ENCODE peak calls at places on chromosomes 3 and 15, in eight cellular contexts. O is tibial artery, A is ovary, X is GM12864, R is WTC11, G is transverse colon, I is Calu3, S is AG04450. M is an unnamed sample.

GRCh38 chr15:62591842-62592838 is 427.1 kb upstream of the C2CD4B start:
- DNase-seq in A (no peak), I (no peak), R (no peak), G (no peak), O (no peak), X (no peak), S (no peak), M (no peak)

GRCh38 chr15:77030928-77031375 is 36.0 kb downstream of the PSTPIP1 start:
- DNase-seq in A (no peak), X (no peak), G (peak; percentile 7), S (no peak), R (peak; percentile 8), O (no peak), I (no peak), M (no peak)

GRCh38 chr3:125120370-125121122 is 64.7 kb upstream of the HEG1 start:
- DNase-seq in X (no peak), A (no peak), O (no peak), S (no peak), I (no peak), G (no peak), R (peak; percentile 79), M (no peak)

GRCh38 chr15:77816983-77817382 is 184.3 kb upstream of the LINGO1 start:
- DNase-seq in O (no peak), S (no peak), G (no peak), R (peak; percentile 34), X (no peak), A (no peak), I (no peak), M (no peak)

GRCh38 chr3:16897254-16897926 is 12.6 kb downstream of the PLCL2 start:
- DNase-seq in X (no peak), A (peak; percentile 30), I (no peak), O (no peak), G (peak; percentile 78), S (no peak), R (no peak), M (peak; percentile 86)

GRCh38 chr3:69385723-69386483 is at the start of gene FRMD4B:
- DNase-seq in S (no peak), A (peak; percentile 60), X (no peak), R (peak; percentile 56), G (peak; percentile 65), O (peak; percentile 70), I (peak; percentile 81), M (peak; percentile 48)

GRCh38 chr3:194658477-194659242 is 13.3 kb downstream of the LSG1 start:
- DNase-seq in I (no peak), G (no peak), A (no peak), O (no peak), S (no peak), R (no peak), X (no peak), M (no peak)

GRCh38 chr3:102136183-102136582 is 286.9 kb downstream of the NFKBIZ start:
- DNase-seq in A (no peak), O (no peak), X (no peak), G (no peak), I (no peak), S (no peak), R (no peak), M (no peak)

GRCh38 chr3:135161425-135161824 is 366.4 kb downstream of the EPHB1 start:
- DNase-seq in S (no peak), R (no peak), I (no peak), A (no peak), G (no peak), X (no peak), O (no peak), M (no peak)

GRCh38 chr3:181880339-181880738 is 168.6 kb downstream of the SOX2 start:
- DNase-seq in A (no peak), I (no peak), S (no peak), X (no peak), R (no peak), G (no peak), O (no peak), M (no peak)

GRCh38 chr15:66698971-66699370 is 3.1 kb upstream of the SMAD6 start:
- DNase-seq in X (no peak), I (no peak), G (no peak), A (no peak), S (no peak), O (no peak), R (no peak), M (no peak)

GRCh38 chr15:66700802-66701421 is 1.1 kb upstream of the SMAD6 start:
- DNase-seq in S (peak; percentile 84), A (peak; percentile 97), X (no peak), G (peak; percentile 97), R (peak; percentile 93), I (peak; percentile 99), O (peak; percentile 96), M (peak; percentile 92)

GRCh38 chr15:66696770-66697169 is 5.3 kb upstream of the SMAD6 start:
- DNase-seq in R (no peak), A (no peak), I (no peak), O (no peak), X (no peak), S (no peak), G (no peak), M (no peak)

GRCh38 chr15:66700412-66700801 is 1.6 kb upstream of the SMAD6 start:
- DNase-seq in S (no peak), I (no peak), O (no peak), X (no peak), G (no peak), A (no peak), R (no peak), M (peak; percentile 21)

GRCh38 chr15:66698318-66698961 is 3.6 kb upstream of the SMAD6 start:
- DNase-seq in G (peak; percentile 76), X (no peak), S (no peak), A (peak; percentile 62), O (peak; percentile 71), I (peak; percentile 80), R (peak; percentile 80), M (peak; percentile 35)
- TF ChIP-seq CTCF in G (peak; percentile 74), X (peak; percentile 70), S (peak; percentile 88), A (peak; percentile 47), O (peak; percentile 80), I (peak; percentile 78), R (no peak), M (peak; percentile 46)

DNA sequence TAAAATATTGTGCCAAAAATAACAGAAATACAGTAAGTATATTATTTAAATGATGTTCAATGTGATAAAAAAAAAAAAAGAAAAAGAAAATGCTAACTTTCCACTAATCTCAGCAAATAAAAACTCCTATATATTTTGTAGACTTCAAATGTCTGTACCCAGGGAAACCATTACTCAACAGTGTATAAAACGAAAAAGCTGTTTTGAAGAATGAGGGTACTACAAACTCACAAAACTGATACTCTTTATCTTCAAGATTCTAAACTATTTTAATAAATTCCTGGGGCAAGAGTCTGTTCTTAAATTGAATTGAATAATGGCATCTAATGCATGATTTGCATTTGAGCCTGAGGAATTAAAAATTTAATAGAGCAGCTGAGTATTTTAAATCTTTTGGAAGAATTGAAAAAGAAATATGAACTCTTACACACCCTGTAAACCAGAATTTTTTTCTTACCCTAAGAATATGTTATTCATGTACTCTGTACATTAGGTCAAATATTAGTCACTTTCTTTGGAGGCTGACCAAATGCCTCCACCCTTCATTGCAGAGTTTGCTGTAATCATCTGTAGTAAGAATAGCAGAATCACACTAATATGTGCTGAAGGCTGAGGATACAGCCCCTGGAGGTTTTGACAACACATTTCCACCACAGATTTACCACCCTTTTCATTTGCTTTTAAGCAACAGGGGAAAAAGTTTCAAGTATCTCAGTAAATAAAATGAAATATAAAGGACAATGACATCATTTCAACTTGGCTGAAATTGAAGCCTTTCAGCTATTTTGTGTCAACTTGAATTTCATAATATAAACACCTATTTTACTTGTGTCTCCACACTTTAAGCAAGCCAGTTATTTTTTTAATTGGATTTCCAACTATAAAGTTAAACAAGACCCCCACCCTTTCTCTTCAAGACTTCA is 79.7 kb downstream of the FBN1 start:
- DNase-seq in I (no peak), A (no peak), G (no peak), X (no peak), R (no peak), S (no peak), O (no peak), M (no peak)
- TF ChIP-seq CTCF in I (no peak), A (no peak), G (no peak), X (no peak), R (no peak), S (peak; percentile 8), O (no peak), M (no peak)

DNA sequence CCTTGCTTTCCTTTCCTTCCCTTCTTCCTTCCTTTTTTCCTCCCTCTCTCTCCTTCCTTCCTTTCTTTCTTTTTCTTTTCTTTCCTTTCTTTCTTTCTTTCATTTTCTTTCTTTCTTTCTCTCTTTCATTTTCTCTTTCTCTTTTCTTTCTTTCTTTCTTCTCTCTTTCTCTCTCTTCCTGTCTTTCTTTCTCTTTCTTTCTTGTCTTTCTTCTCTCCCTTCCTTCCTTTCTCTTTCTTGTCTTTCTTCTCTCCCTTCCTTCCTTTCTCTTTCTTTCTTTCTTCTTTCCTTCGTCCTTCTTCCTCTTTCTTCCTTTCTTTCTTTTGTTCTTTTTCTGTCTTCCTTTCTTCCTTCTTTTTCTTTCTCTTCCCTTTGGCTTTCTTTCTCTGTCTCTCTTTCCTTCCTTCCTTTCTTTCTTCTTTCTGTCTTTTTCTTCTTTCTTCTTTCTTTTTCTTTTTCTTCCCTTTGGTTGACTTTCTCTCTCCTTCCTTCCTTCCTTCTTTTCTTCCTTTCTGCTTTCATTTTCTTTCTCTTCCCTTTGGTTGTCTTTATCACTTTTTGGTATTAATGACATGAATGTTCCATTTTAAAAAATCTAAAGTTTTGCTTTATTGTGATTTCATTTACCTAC is 496.4 kb upstream of the CBLB start:
- DNase-seq in A (no peak), G (no peak), O (no peak), I (no peak), R (no peak), X (no peak), S (no peak), M (no peak)
- TF ChIP-seq CTCF in A (no peak), G (no peak), O (no peak), I (no peak), R (no peak), X (no peak), S (no peak), M (peak; percentile 55)

GRCh38 chr3:48406443-48407431 is 23.1 kb downstream of the PLXNB1 start:
- DNase-seq in R (no peak), X (no peak), O (peak; percentile 19), I (no peak), A (no peak), S (no peak), G (no peak), M (no peak)

GRCh38 chr3:48410205-48411040 is 19.5 kb downstream of the PLXNB1 start:
- DNase-seq in R (peak; percentile 4), X (no peak), O (peak; percentile 12), A (peak; percentile 18), S (no peak), G (no peak), I (no peak), M (no peak)

GRCh38 chr3:48409291-48410201 is 20.3 kb downstream of the PLXNB1 start:
- DNase-seq in I (no peak), R (peak; percentile 10), O (peak; percentile 16), X (no peak), A (peak; percentile 18), G (no peak), S (no peak), M (no peak)

GRCh38 chr3:48407542-48408099 is 22.3 kb downstream of the PLXNB1 start:
- DNase-seq in R (no peak), I (no peak), G (no peak), A (no peak), S (no peak), X (no peak), O (peak; percentile 13), M (no peak)

DNA sequence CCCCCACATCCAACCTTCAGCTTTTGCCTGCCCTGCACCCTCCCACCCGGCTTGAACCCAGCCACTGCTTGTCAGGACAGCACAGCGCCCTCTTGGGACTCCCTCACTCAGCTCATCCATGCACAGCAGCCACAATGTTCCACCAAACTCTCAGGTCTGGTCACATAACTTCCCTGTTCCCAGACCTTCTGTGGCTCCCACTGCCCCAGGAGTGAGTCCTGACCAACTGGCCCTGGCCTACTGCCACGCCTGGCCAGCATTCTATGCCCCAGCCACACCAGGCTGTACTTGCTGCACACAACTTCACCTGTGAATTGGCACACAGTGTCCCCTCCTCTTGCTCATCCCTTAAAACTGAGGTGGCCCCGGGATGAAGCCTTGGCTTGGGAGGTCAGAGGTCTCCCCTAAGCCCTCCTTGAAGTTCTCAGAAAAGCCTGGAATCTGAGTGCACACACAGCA is 21.0 kb downstream of the PLXNB1 start:
- DNase-seq in O (peak; percentile 18), I (no peak), G (no peak), S (no peak), X (no peak), A (no peak), R (peak; percentile 32), M (no peak)
- TF ChIP-seq CTCF in O (no peak), I (no peak), G (no peak), S (no peak), X (peak; percentile 33), A (no peak), R (no peak), M (peak; percentile 26)

M was measured in activated CD8-positive, alpha-beta T cell treated with anti-CD3 and anti-CD28 coated beads for 36 hours.